ENCODE peak calls at places on chromosomes 3 and 15, in six cellular contexts. L is cardiac muscle cell; C is ovary; H is CD4-positive, alpha-beta T cell; T is stimulated activated CD4-positive, alpha-beta T cell treated with anti-CD3 and anti-CD28 coated beads, Interleukin-1b, Interleukin-23, amount 100 ng/mL, for 4 hours; F is H54. J is an unnamed sample.

GRCh38 chr3:196645091-196645490 is 5.6 kb downstream of the NRROS start:
- DNase-seq in L (no peak), C (no peak), H (no peak), T (no peak), F (no peak), J (no peak)

GRCh38 chr3:181534881-181535280 is 176.8 kb upstream of the SOX2 start:
- DNase-seq in L (no peak), C (no peak), H (no peak), T (no peak), F (no peak), J (no peak)

GRCh38 chr15:94110476-94111130 is 120.8 kb upstream of the MCTP2 start:
- DNase-seq in L (no peak), C (no peak), H (no peak), T (no peak), F (no peak), J (no peak)

GRCh38 chr15:67413770-67414429 is 107.0 kb upstream of the C15orf61 start:
- DNase-seq in L (no peak), C (no peak), H (no peak), T (no peak), F (peak; percentile 50), J (no peak)

GRCh38 chr15:64692166-64692565 is 83.2 kb downstream of the RBPMS2 start:
- DNase-seq in L (no peak), C (no peak), H (no peak), T (no peak), F (no peak), J (no peak)

GRCh38 chr3:43296565-43296964 is 10.2 kb downstream of the SNRK start:
- DNase-seq in L (no peak), C (no peak), H (peak; percentile 67), T (no peak), F (no peak), J (peak; percentile 40)

GRCh38 chr3:151296226-151296625 is 17.9 kb upstream of the P2RY14 start:
- DNase-seq in L (no peak), C (no peak), H (no peak), T (no peak), F (no peak), J (no peak)

GRCh38 chr3:38556640-38557358 is 60.7 kb downstream of the EXOG start:
- DNase-seq in L (no peak), C (no peak), H (no peak), T (no peak), F (no peak), J (no peak)

GRCh38 chr3:153970735-153971347 is 150.3 kb upstream of the ARHGEF26 start:
- DNase-seq in L (no peak), C (no peak), H (no peak), T (no peak), F (no peak), J (no peak)

J was measured in T-helper 22 cell.